ENCODE peak calls at places on chromosomes 7 and 10, in ten cellular contexts. A is left ventricle myocardium inferior, M is right lobe of liver, W is A549, F is AG04450, Q is lower leg skin, U is hepatocyte, N is left lung, X is GM12865, E is tibial artery. K is an unnamed sample.

GRCh38 chr7:80676404-80676803 is 38.0 kb downstream of the CD36 start:
- DNase-seq in Q (no peak), W (no peak), F (no peak), U (no peak), X (no peak), M (no peak), E (no peak), A (no peak), N (no peak), K (no peak)

GRCh38 chr7:84261509-84261908 is 66.9 kb upstream of the SEMA3A start:
- DNase-seq in W (no peak), X (no peak), N (no peak), U (no peak), F (no peak), Q (peak), E (no peak), M (no peak), A (no peak), K (no peak)

GRCh38 chr7:111199643-111200042 is 108.7 kb downstream of the LRRN3 start:
- DNase-seq in X (no peak), N (no peak), Q (no peak), M (no peak), W (no peak), F (no peak), E (no peak), U (no peak), A (no peak), K (no peak)

GRCh38 chr7:120997902-120998301 is 9.4 kb downstream of the CPED1 start:
- DNase-seq in W (no peak), F (no peak), M (no peak), U (no peak), N (peak), X (no peak), A (peak), E (peak), Q (no peak), K (no peak)

GRCh38 chr10:34815174-34816066 is at the start of gene PARD3:
- DNase-seq in X (peak), E (peak), A (peak), F (no peak), M (peak), W (peak), U (peak), N (peak), Q (peak), K (no peak)

GRCh38 chr7:106216517-106217088 is 68.2 kb downstream of the NAMPT start:
- DNase-seq in W (peak), N (no peak), A (no peak), M (no peak), X (no peak), U (peak), E (peak), F (peak), Q (no peak), K (peak)

GRCh38 chr10:995559-995926 is 7.3 kb downstream of the GTPBP4 start:
- DNase-seq in F (no peak), N (no peak), W (no peak), M (no peak), A (no peak), Q (no peak), U (no peak), E (no peak), X (no peak), K (no peak)

GRCh38 chr10:422232-422631 is 267.2 kb downstream of the DIP2C start:
- DNase-seq in F (no peak), W (no peak), N (no peak), E (no peak), U (no peak), M (no peak), Q (no peak), X (no peak), A (no peak), K (no peak)

GRCh38 chr10:538895-539294 is 150.6 kb downstream of the DIP2C start:
- DNase-seq in M (no peak), E (no peak), N (no peak), U (no peak), F (peak), A (no peak), Q (no peak), X (no peak), W (no peak), K (no peak)

GRCh38 chr7:47611045-47611511 is 29.2 kb upstream of the TNS3 start:
- DNase-seq in X (no peak), W (peak), N (no peak), F (no peak), U (peak), Q (no peak), M (peak), E (no peak), A (no peak), K (no peak)

GRCh38 chr7:131486346-131486745 is 70.1 kb downstream of the PODXL start:
- DNase-seq in W (no peak), N (no peak), A (no peak), F (no peak), E (no peak), M (no peak), U (no peak), X (no peak), Q (no peak), K (no peak)

GRCh38 chr10:124267911-124268549 is 150.7 kb downstream of the OAT start:
- DNase-seq in F (no peak), E (no peak), N (no peak), X (no peak), A (no peak), M (no peak), U (no peak), Q (no peak), W (no peak), K (no peak)

GRCh38 chr7:46811529-46811928 is 770.4 kb downstream of the TNS3 start:
- DNase-seq in N (peak), F (peak), A (peak), U (peak), Q (peak), W (peak), E (peak), X (no peak), M (no peak), K (peak)

GRCh38 chr10:47372726-47373125 is 11.4 kb downstream of the ZNF488 start:
- DNase-seq in W (no peak), U (no peak), A (no peak), E (peak), M (no peak), Q (peak), N (no peak), F (no peak), X (no peak), K (no peak)

GRCh38 chr10:117775478-117775877 is 232.9 kb downstream of the EMX2 start:
- DNase-seq in Q (no peak), A (no peak), N (no peak), M (no peak), U (no peak), E (no peak), W (no peak), F (no peak), X (no peak), K (no peak)

GRCh38 chr7:157014635-157015555 is 4.4 kb upstream of the MNX1 start:
- DNase-seq in F (no peak), Q (no peak), U (no peak), E (no peak), N (no peak), X (no peak), A (no peak), W (no peak), M (no peak), K (no peak)

GRCh38 chr10:72239409-72239808 is 23.3 kb upstream of the ASCC1 start:
- DNase-seq in E (no peak), M (no peak), A (no peak), N (no peak), U (no peak), Q (no peak), W (no peak), F (no peak), X (no peak), K (no peak)

GRCh38 chr10:60497364-60497763 is 107.7 kb upstream of the ANK3 start:
- DNase-seq in N (no peak), M (no peak), W (no peak), U (no peak), A (no peak), E (no peak), F (no peak), X (no peak), Q (no peak), K (no peak)

GRCh38 chr10:93457511-93457910 is 24.6 kb downstream of the MYOF start:
- DNase-seq in X (no peak), N (no peak), E (no peak), Q (no peak), M (no peak), A (no peak), F (no peak), W (no peak), U (no peak), K (no peak)

GRCh38 chr7:114649689-114650088 is 235.1 kb downstream of the FOXP2 start:
- DNase-seq in X (no peak), E (no peak), F (no peak), A (no peak), U (no peak), Q (no peak), W (no peak), M (no peak), N (no peak), K (no peak)

GRCh38 chr10:114638874-114639625 is 19.0 kb downstream of the ABLIM1 start:
- DNase-seq in U (no peak), M (no peak), Q (peak), F (peak), E (no peak), W (no peak), A (no peak), X (peak), N (no peak), K (peak)

GRCh38 chr7:70728873-70729552 is 402.9 kb upstream of the GALNT17 start:
- DNase-seq in X (peak), A (no peak), E (no peak), W (no peak), Q (no peak), U (peak), M (no peak), F (no peak), N (no peak), K (no peak)

GRCh38 chr10:70582793-70583700 is 19.5 kb downstream of the PRF1 start:
- DNase-seq in W (no peak), F (no peak), Q (peak), N (no peak), U (no peak), E (peak), M (no peak), A (no peak), X (no peak), K (no peak)

GRCh38 chr10:70603439-70603778 is 868 bp upstream of the PRF1 start:
- DNase-seq in N (no peak), X (no peak), W (no peak), Q (peak), A (no peak), F (no peak), M (no peak), E (no peak), U (no peak), K (no peak)

GRCh38 chr7:45922810-45923209 is 1.7 kb upstream of the IGFBP3 start:
- DNase-seq in E (no peak), Q (no peak), F (no peak), W (peak), X (peak), A (no peak), N (no peak), M (no peak), U (no peak), K (no peak)

GRCh38 chr7:36775673-36776072 is 51.4 kb upstream of the AOAH start:
- DNase-seq in M (no peak), A (no peak), E (peak), Q (no peak), N (no peak), X (no peak), F (no peak), U (no peak), W (no peak), K (no peak)

GRCh38 chr7:155324012-155324917 is 26.6 kb downstream of the INSIG1 start:
- DNase-seq in E (no peak), W (no peak), X (no peak), F (no peak), U (no peak), Q (peak), N (no peak), A (no peak), M (no peak), K (no peak)

GRCh38 chr7:101563933-101564777 is 64.9 kb downstream of the MYL10 start:
- DNase-seq in W (no peak), F (no peak), Q (peak), A (no peak), M (no peak), X (no peak), E (no peak), N (no peak), U (no peak), K (no peak)

GRCh38 chr10:35409094-35409582 is 72.8 kb downstream of the CCNY start:
- DNase-seq in X (peak), N (no peak), Q (no peak), F (peak), W (no peak), M (no peak), E (peak), A (no peak), U (no peak), K (peak)

GRCh38 chr10:19819419-19820033 is 3.3 kb downstream of the PLXDC2 start:
- DNase-seq in F (no peak), E (peak), Q (no peak), M (no peak), A (no peak), N (no peak), W (peak), U (peak), X (peak), K (peak)

GRCh38 chr7:87784424-87784823 is 91.7 kb downstream of the SLC25A40 start:
- DNase-seq in X (no peak), F (no peak), U (no peak), A (no peak), Q (no peak), W (no peak), N (no peak), M (no peak), E (no peak), K (no peak)

GRCh38 chr7:123864966-123865365 is 20.0 kb downstream of the HYAL4 start:
- DNase-seq in N (no peak), U (no peak), E (no peak), F (no peak), A (no peak), W (no peak), Q (no peak), M (no peak), X (no peak), K (no peak)

GRCh38 chr10:112643600-112643999 is 196.6 kb downstream of the VTI1A start:
- DNase-seq in W (no peak), E (no peak), U (no peak), Q (no peak), F (no peak), A (no peak), X (no peak), N (no peak), M (no peak), K (no peak)

GRCh38 chr7:151012031-151012692 is 12.1 kb downstream of the ATG9B start:
- DNase-seq in X (no peak), A (no peak), M (no peak), U (peak), Q (no peak), E (no peak), F (no peak), W (no peak), N (no peak), K (no peak)

GRCh38 chr7:151012921-151013347 is 11.4 kb downstream of the ATG9B start:
- DNase-seq in M (no peak), W (peak), N (peak), Q (no peak), X (no peak), A (no peak), U (peak), E (no peak), F (no peak), K (no peak)

GRCh38 chr7:151013728-151014497 is 10.4 kb downstream of the ATG9B start:
- DNase-seq in F (no peak), M (peak), W (no peak), E (peak), Q (peak), N (peak), X (peak), U (peak), A (peak), K (peak)

GRCh38 chr7:151014950-151015349 is 9.3 kb downstream of the ATG9B start:
- DNase-seq in X (peak), A (no peak), W (no peak), F (no peak), N (no peak), U (no peak), E (no peak), M (no peak), Q (no peak), K (no peak)

GRCh38 chr7:151013356-151013727 is 11.0 kb downstream of the ATG9B start:
- DNase-seq in Q (no peak), X (no peak), A (no peak), W (no peak), F (no peak), N (no peak), U (no peak), M (no peak), E (no peak), K (no peak)
- TF ChIP-seq CTCF in Q (no peak), X (no peak), A (no peak), W (no peak), F (no peak), N (no peak), U (no peak), M (no peak), E (no peak), K (no peak)

GRCh38 chr7:76281006-76281705 is 21.3 kb upstream of the HSPB1 start:
- DNase-seq in Q (no peak), U (no peak), X (no peak), F (no peak), M (no peak), N (no peak), E (no peak), W (no peak), A (no peak), K (no peak)

GRCh38 chr7:76282344-76283253 is 19.9 kb upstream of the HSPB1 start:
- DNase-seq in F (no peak), A (no peak), U (no peak), E (no peak), N (no peak), Q (no peak), X (no peak), M (no peak), W (no peak), K (no peak)

GRCh38 chr7:76285604-76286374 is 16.7 kb upstream of the HSPB1 start:
- DNase-seq in U (no peak), A (no peak), X (no peak), Q (no peak), E (no peak), W (no peak), N (no peak), M (no peak), F (no peak), K (no peak)

GRCh38 chr7:76281706-76282343 is 20.6 kb upstream of the HSPB1 start:
- DNase-seq in U (no peak), F (no peak), Q (no peak), M (no peak), W (no peak), X (no peak), A (no peak), N (no peak), E (no peak), K (no peak)

DNA sequence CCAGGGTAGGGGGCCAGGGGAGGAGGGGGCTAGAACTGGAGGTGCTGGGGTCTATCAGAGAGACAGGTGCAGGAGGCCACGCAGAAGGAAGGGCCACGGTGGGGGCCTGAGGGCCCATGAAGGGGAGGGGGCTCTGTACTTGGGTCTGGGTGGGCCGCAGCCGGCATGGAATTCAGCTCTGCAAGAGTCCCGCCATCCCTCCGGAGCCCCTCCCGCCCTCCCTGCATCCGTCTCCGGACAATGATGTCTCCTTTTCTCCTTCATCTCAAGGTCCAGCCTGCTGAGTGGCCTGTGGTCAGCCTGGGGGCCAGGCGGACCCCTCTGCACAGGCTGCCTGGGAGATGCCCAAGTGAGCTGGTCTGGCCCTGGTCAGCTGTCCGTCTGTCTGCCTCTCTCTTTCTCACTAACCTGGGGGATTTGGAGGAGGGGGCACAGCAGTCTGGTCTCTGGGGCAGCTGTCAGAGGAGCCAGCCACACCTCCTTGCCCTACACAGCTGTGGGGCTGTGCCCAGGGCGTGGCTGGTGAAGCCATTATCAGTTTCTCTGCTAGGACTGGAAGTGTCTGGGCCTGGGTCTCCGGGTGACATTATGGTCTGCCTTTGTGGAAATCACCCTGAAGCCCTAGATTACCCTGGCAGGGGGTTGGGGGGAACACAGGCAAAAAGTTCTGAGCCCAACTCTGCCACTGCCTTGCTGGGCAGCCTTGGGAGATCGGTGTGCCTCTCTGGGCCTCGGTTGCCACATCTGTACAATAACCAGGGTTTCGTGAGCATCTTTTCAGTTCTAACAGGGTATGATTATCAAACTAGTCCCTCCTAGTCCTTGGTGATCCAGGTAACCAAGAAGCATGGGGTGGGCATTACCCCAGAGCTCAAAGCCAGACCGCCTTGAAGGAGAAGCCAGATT is 19.0 kb upstream of the HSPB1 start:
- DNase-seq in W (no peak), F (no peak), E (no peak), A (no peak), M (no peak), Q (no peak), X (no peak), U (no peak), N (no peak), K (no peak)
- H3K4me3 ChIP-seq in W (peak), F (peak), E (peak), A (peak), M (no peak), Q (no peak), X (no peak), U (no peak), N (no peak), K (peak)

GRCh38 chr10:86710987-86711236 is 42.6 kb downstream of the LDB3 start:
- DNase-seq in M (no peak), Q (no peak), N (no peak), A (no peak), E (no peak), F (no peak), X (no peak), W (no peak), U (no peak), K (no peak)
- TF ChIP-seq CTCF in M (no peak), Q (no peak), N (peak), A (no peak), E (no peak), F (no peak), X (no peak), W (no peak), U (no peak), K (no peak)

GRCh38 chr7:12770227-12770975 is 83.0 kb downstream of the ARL4A start:
- DNase-seq in X (no peak), F (no peak), N (no peak), M (peak), U (no peak), A (peak), E (no peak), Q (no peak), W (peak), K (no peak)

GRCh38 chr7:12772768-12773167 is 85.3 kb downstream of the ARL4A start:
- DNase-seq in Q (no peak), N (no peak), A (no peak), W (no peak), U (no peak), E (no peak), X (no peak), F (no peak), M (no peak), K (no peak)

GRCh38 chr7:12769464-12769863 is 82.0 kb downstream of the ARL4A start:
- DNase-seq in N (no peak), W (no peak), Q (no peak), X (no peak), M (no peak), E (no peak), U (no peak), F (no peak), A (no peak), K (no peak)

GRCh38 chr7:12768948-12769347 is 81.5 kb downstream of the ARL4A start:
- DNase-seq in A (no peak), Q (no peak), W (no peak), F (no peak), M (no peak), X (no peak), U (no peak), N (no peak), E (no peak), K (no peak)

DNA sequence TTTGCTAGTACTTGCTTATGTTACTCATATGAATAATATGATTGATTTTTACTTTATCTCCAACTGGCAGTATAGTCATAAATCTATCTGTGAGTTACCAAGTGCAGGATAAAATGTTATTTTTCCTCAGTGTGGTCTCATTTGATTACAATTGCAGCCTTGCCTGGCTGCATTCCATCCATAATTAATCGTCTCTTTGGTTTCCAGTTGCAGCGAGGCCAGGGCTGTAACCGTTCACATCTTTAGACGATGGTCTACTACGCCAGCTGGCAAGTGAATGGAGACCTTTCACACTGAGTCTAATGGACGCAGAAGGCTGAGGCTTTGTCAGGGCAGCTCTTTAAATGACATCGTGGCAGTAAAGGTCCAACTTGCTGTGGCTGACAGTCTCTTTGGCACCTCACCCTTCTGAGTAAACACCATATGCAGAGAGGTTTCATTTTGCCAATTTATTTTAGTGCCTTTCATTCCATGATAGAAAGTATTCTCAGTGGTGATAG is 84.0 kb downstream of the ARL4A start:
- DNase-seq in E (peak), Q (no peak), U (no peak), N (peak), F (no peak), A (no peak), M (peak), W (no peak), X (no peak), K (no peak)
- H3K4me3 ChIP-seq in E (no peak), Q (no peak), U (no peak), N (no peak), F (peak), A (peak), M (no peak), W (no peak), X (no peak), K (no peak)

GRCh38 chr7:5284304-5285281 is 1.9 kb downstream of the SLC29A4 start:
- DNase-seq in N (no peak), Q (no peak), E (no peak), F (no peak), W (peak), M (peak), X (peak), U (peak), A (no peak), K (no peak)
- TF ChIP-seq CTCF in N (no peak), Q (no peak), E (no peak), F (peak), W (peak), M (no peak), X (peak), U (peak), A (no peak), K (peak)

GRCh38 chr10:61786728-61787127 is 114.8 kb upstream of the ARID5B start:
- DNase-seq in A (no peak), W (no peak), Q (no peak), F (no peak), X (peak), M (no peak), N (no peak), E (no peak), U (no peak), K (peak)
- H3K4me3 ChIP-seq in A (no peak), W (no peak), Q (no peak), F (no peak), X (no peak), M (no peak), N (no peak), E (no peak), U (no peak), K (no peak)

K was measured in HFF-Myc.